ENCODE peak calls at places on chromosomes 2 and 18, in nine cellular contexts. Q, J, D, A, G, W, O, T and F are unnamed samples.

GRCh38 chr2:3494984-3495666 is 24.2 kb downstream of the ADI1 start:
- DNase-seq in O (no peak), D (no peak), T (no peak), G (no peak), J (no peak), Q (no peak), W (no peak), A (no peak), F (no peak)

GRCh38 chr2:184654945-184655344 is 56.6 kb downstream of the ZNF804A start:
- DNase-seq in O (peak), A (no peak), Q (no peak), G (no peak), D (no peak), W (peak), J (no peak), T (no peak), F (no peak)

GRCh38 chr18:24055878-24056277 is 41.3 kb downstream of the TTC39C start:
- DNase-seq in W (peak), J (no peak), A (no peak), D (no peak), T (no peak), O (no peak), G (no peak), Q (peak), F (no peak)

GRCh38 chr18:24427484-24427883 is 1.0 kb downstream of the IMPACT start:
- DNase-seq in A (no peak), D (no peak), O (peak), G (no peak), J (no peak), Q (peak), T (peak), W (peak), F (no peak)

GRCh38 chr2:232348936-232349335 is 29.6 kb upstream of the ALPP start:
- DNase-seq in W (no peak), O (no peak), A (no peak), D (no peak), G (peak), Q (no peak), J (no peak), T (no peak), F (no peak)

GRCh38 chr18:21479721-21480120 is 120.8 kb downstream of the ESCO1 start:
- DNase-seq in D (no peak), G (no peak), Q (no peak), W (no peak), A (no peak), J (no peak), T (no peak), O (no peak), F (no peak)

GRCh38 chr2:216002693-216003092 is 10.7 kb downstream of the MREG start:
- DNase-seq in J (no peak), D (no peak), G (no peak), W (no peak), Q (no peak), O (no peak), A (no peak), T (no peak), F (no peak)

GRCh38 chr18:11391636-11392035 is 217.8 kb upstream of the SLC35G4 start:
- DNase-seq in D (no peak), G (no peak), J (no peak), W (no peak), A (no peak), O (peak), Q (no peak), T (no peak), F (no peak)

GRCh38 chr2:215958231-215958630 is 55.1 kb downstream of the MREG start:
- DNase-seq in T (no peak), Q (no peak), J (no peak), D (no peak), G (no peak), W (peak), A (no peak), O (no peak), F (no peak)

GRCh38 chr2:150977296-150977695 is 284.4 kb downstream of the RBM43 start:
- DNase-seq in O (no peak), A (no peak), T (no peak), G (no peak), J (no peak), D (no peak), Q (no peak), W (no peak), F (no peak)

GRCh38 chr2:61443342-61444041 is 27.4 kb downstream of the USP34 start:
- DNase-seq in D (no peak), Q (no peak), J (no peak), O (no peak), W (no peak), G (no peak), T (no peak), A (no peak), F (no peak)

GRCh38 chr18:1361931-1362330 is 457.3 kb downstream of the ADCYAP1 start:
- DNase-seq in O (no peak), D (no peak), G (no peak), W (no peak), A (no peak), Q (no peak), J (no peak), T (no peak), F (no peak)

GRCh38 chr18:3180325-3180724 is 39.4 kb downstream of the MYOM1 start:
- DNase-seq in D (no peak), O (peak), T (no peak), J (no peak), A (no peak), Q (no peak), W (peak), G (no peak), F (no peak)

GRCh38 chr2:210541280-210541902 is 15.0 kb upstream of the CPS1 start:
- DNase-seq in A (no peak), Q (no peak), O (no peak), J (no peak), D (no peak), T (no peak), G (no peak), W (no peak), F (no peak)

GRCh38 chr2:136116111-136116812 is 1.7 kb downstream of the CXCR4 start:
- DNase-seq in G (peak), D (no peak), Q (peak), J (no peak), T (peak), W (peak), A (peak), O (no peak), F (no peak)

GRCh38 chr18:2146092-2146491 is 425.2 kb downstream of the METTL4 start:
- DNase-seq in O (no peak), A (no peak), Q (no peak), J (no peak), T (no peak), D (no peak), W (no peak), G (no peak), F (no peak)

GRCh38 chr2:3449936-3450335 is 69.4 kb downstream of the ADI1 start:
- DNase-seq in A (no peak), J (no peak), W (no peak), D (no peak), T (no peak), G (no peak), Q (no peak), O (no peak), F (no peak)

GRCh38 chr18:62590799-62591640 is 68.2 kb downstream of the ZCCHC2 start:
- DNase-seq in W (no peak), O (no peak), G (no peak), T (no peak), D (no peak), J (no peak), A (no peak), Q (no peak), F (no peak)

GRCh38 chr2:239606955-239607794 is 206.4 kb upstream of the HDAC4 start:
- DNase-seq in D (no peak), T (no peak), Q (no peak), G (no peak), W (no peak), A (peak), O (no peak), J (no peak), F (no peak)

GRCh38 chr2:19337202-19337601 is 21.2 kb downstream of the OSR1 start:
- DNase-seq in T (no peak), D (no peak), A (no peak), Q (no peak), J (no peak), G (no peak), W (no peak), O (no peak), F (no peak)

GRCh38 chr18:63686871-63687270 is 15.9 kb upstream of the SERPINB11 start:
- DNase-seq in G (no peak), W (peak), D (no peak), Q (no peak), O (no peak), T (no peak), A (no peak), J (no peak), F (no peak)

GRCh38 chr2:43199492-43200481 is 26.6 kb downstream of the ZFP36L2 start:
- DNase-seq in O (peak), A (no peak), D (no peak), W (no peak), J (no peak), Q (no peak), T (no peak), G (peak), F (no peak)

GRCh38 chr2:222217712-222218111 is 81.1 kb downstream of the PAX3 start:
- DNase-seq in O (no peak), W (no peak), J (no peak), A (no peak), T (no peak), D (no peak), Q (no peak), G (no peak), F (no peak)

GRCh38 chr18:13676499-13676898 is 49.9 kb downstream of the FAM210A start:
- DNase-seq in O (no peak), D (no peak), W (no peak), T (no peak), J (no peak), Q (no peak), A (no peak), G (no peak), F (no peak)

GRCh38 chr2:126970583-126970982 is 71.9 kb downstream of the TEX51 start:
- DNase-seq in Q (no peak), J (no peak), D (no peak), W (peak), G (no peak), T (no peak), A (no peak), O (no peak), F (no peak)

GRCh38 chr2:219551863-219552381 is 8.1 kb downstream of the TMEM198 start:
- DNase-seq in D (no peak), J (peak), W (no peak), Q (no peak), O (no peak), T (no peak), A (no peak), G (peak), F (no peak)